ENCODE peak calls at places on chromosome 7, in seven cellular contexts. B, C, K, H, Q, W and F are unnamed samples.

GRCh38 chr7:150799741-150800575 is at the start of gene TMEM176B:
- DNase-seq in B (no peak), C (peak; percentile 49), K (no peak), H (no peak), Q (no peak), W (no peak), F (no peak)

GRCh38 chr7:108097703-108098102 is 32.5 kb downstream of the LAMB4 start:
- DNase-seq in B (peak; percentile 31), C (peak; percentile 59), K (no peak), H (no peak), Q (peak; percentile 59), W (no peak), F (peak; percentile 45)

GRCh38 chr7:51029586-51030230 is 247.0 kb upstream of the GRB10 start:
- DNase-seq in B (peak; percentile 91), C (no peak), K (no peak), H (no peak), Q (peak; percentile 78), W (peak; percentile 57), F (no peak)

GRCh38 chr7:22325671-22326070 is 31.3 kb downstream of the RAPGEF5 start:
- DNase-seq in B (no peak), C (no peak), K (no peak), H (no peak), Q (peak; percentile 13), W (no peak), F (no peak)

GRCh38 chr7:143507094-143507518 is 29.4 kb downstream of the TAS2R41 start:
- DNase-seq in B (no peak), C (no peak), K (no peak), H (no peak), Q (no peak), W (peak; percentile 60), F (no peak)

GRCh38 chr7:4166340-4166739 is 515.8 kb upstream of the FOXK1 start:
- DNase-seq in B (no peak), C (no peak), K (no peak), H (no peak), Q (no peak), W (no peak), F (no peak)

GRCh38 chr7:132108553-132108952 is 467.7 kb downstream of the PLXNA4 start:
- DNase-seq in B (no peak), C (no peak), K (peak; percentile 20), H (no peak), Q (no peak), W (no peak), F (no peak)

GRCh38 chr7:19061331-19061730 is 56.1 kb downstream of the TWIST1 start:
- DNase-seq in B (peak; percentile 44), C (no peak), K (no peak), H (no peak), Q (no peak), W (no peak), F (no peak)

GRCh38 chr7:145511014-145511413 is 605.6 kb upstream of the CNTNAP2 start:
- DNase-seq in B (no peak), C (no peak), K (no peak), H (no peak), Q (no peak), W (no peak), F (no peak)

DNA sequence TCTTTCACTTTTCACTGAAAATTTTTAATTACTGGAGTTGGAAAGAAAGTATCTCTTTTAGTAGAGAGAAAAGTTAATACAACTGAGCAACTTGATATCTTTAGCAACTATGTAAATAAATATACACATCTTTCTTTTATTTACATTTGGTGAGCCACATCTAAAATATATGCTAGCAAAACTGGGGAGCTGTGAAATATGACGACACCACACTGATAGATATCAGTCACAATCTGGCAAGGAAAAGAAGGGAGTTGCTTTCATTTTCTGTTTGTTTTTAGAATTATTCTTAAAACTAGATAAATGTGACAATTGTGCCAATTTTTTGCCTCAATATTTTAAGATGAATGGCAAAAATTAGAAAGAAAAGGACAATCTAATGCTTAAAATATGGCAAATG is 2.7 kb upstream of the ZNF804B start:
- DNase-seq in B (no peak), C (no peak), K (no peak), H (no peak), Q (no peak), W (no peak), F (no peak)
- H3K27me3 ChIP-seq in B (peaks cover 29% of the 10 kb centered on the region), C (peaks cover 27% of the 10 kb centered on the region), K (peaks cover 6% of the 10 kb centered on the region), H (peaks cover 4% of the 10 kb centered on the region), Q (peaks cover 42% of the 10 kb centered on the region), W (peaks cover 29% of the 10 kb centered on the region), F (no peaks in the 10 kb centered on the region)

DNA sequence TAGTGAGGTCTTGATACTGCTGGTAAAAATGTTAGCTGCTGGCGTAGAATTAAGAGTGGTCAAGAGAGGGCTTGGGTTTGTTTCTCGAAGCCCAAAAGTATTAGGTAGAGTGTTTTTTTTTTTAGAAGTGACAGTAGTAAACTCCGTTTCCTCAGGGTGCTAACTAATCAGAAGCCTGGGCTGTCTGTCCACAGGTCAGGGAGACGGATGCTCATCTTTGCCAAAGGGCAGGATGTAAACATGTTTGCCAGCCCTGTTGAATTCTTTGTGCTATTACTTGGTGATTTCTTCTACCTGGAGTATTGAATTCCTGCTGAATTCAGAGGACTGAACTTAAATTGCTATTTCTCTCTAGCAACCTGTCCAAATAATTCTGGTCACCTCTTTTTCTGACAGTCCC is 117.1 kb downstream of the SND1 start:
- DNase-seq in B (no peak), C (no peak), K (no peak), H (no peak), Q (no peak), W (no peak), F (no peak)
- H4K20me1 ChIP-seq in B (peaks cover 23% of the 10 kb centered on the region), C (peaks cover 47% of the 10 kb centered on the region), K (no peaks in the 10 kb centered on the region), H (no peaks in the 10 kb centered on the region), Q (no peaks in the 10 kb centered on the region), W (no peaks in the 10 kb centered on the region), F (no peaks in the 10 kb centered on the region)

GRCh38 chr7:90706067-90706716 is 110.1 kb downstream of the CDK14 start:
- DNase-seq in B (no peak), C (no peak), K (no peak), H (no peak), Q (no peak), W (no peak), F (peak; percentile 80)

GRCh38 chr7:90709501-90710465 is 113.7 kb downstream of the CDK14 start:
- DNase-seq in B (peak; percentile 70), C (no peak), K (no peak), H (no peak), Q (peak; percentile 28), W (peak; percentile 9), F (peak; percentile 91)

GRCh38 chr7:90708841-90709317 is 112.8 kb downstream of the CDK14 start:
- DNase-seq in B (peak; percentile 41), C (no peak), K (peak; percentile 66), H (peak; percentile 67), Q (peak; percentile 67), W (no peak), F (peak; percentile 96)

GRCh38 chr7:90713628-90714027 is 117.5 kb downstream of the CDK14 start:
- DNase-seq in B (no peak), C (no peak), K (no peak), H (no peak), Q (no peak), W (no peak), F (peak; percentile 57)

DNA sequence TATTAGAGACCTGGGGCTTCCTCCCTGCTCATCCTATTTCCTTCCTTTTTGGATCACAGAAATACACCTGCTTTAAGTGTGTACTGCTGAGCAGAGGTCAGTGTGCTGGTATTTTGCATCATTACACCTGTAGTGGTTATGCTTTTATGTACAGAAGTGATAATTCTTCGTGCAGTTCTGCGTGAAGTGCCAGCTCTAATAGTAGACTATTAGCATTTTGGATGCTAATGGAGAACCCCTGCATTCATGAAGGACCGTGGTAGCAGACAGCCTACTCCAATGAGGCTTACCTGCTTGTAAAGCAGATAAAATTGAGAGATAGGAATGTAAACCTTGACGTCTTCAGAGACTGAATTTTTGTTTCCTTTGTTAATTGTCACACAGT is 114.3 kb downstream of the CDK14 start:
- DNase-seq in B (no peak), C (no peak), K (no peak), H (no peak), Q (no peak), W (no peak), F (peak; percentile 76)
- H3K9ac ChIP-seq in B (peak overlapping the region; percentile 17), C (no peak overlapping the region), K (no peak overlapping the region), H (peak overlapping the region; percentile 38), Q (no peak overlapping the region), W (no peak overlapping the region), F (peak overlapping the region; percentile 73)

GRCh38 chr7:1214516-1214915 is 18.2 kb upstream of the UNCX start:
- DNase-seq in B (no peak), C (peak; percentile 39), K (no peak), H (no peak), Q (no peak), W (no peak), F (no peak)
- H3K27me3 ChIP-seq in B (peaks cover 74% of the 10 kb centered on the region), C (peaks cover 97% of the 10 kb centered on the region), K (no peaks in the 10 kb centered on the region), H (no peaks in the 10 kb centered on the region), Q (peaks cover 36% of the 10 kb centered on the region), W (peaks cover 28% of the 10 kb centered on the region), F (no peaks in the 10 kb centered on the region)

DNA sequence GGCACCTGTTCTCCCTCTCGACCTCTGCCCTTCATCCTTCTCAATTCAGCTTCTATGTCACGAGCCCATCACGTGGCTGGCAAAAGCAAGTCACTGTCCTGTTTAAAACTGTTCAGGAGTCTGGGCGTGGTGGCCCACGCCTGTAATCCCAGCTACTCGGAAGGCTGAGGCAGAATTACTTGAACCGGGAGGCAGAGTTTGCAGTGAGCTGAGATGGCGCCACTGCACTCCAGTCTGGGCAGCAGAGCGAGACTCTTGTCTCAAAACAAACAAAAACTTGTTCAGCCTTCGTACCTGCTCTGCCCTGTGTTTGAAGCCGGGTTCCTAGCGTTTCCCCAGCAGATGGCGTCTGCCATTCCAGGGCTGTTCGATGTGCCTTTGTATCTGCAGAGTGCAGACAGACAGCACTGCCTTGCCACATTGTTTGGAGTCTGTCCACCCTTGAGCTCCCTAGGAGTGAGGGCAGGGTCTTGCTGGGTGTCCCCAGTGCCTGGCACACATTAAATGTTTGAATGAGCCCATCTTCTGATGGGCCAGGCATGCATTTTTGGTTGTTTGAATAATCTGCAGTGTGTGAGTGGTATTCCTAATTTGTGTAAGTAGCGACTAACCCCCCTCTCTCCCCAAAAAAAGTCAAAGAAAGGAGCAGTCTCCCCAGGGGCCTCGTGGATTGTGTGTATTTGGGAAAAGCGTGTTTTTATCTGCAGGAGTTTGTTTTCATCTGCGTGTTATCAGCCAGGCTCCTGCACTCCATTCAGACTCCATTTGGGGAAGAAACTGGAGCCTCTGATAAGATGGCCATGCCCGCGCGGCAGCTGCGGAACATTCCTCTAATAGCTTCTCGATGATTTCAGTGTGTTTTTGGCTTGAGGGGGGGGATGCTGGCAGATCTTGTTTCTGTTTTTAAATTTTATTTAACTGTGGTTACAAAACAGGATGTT is 61.2 kb downstream of the DNAJB6 start:
- DNase-seq in B (peak; percentile 83), C (peak; percentile 86), K (peak; percentile 72), H (no peak), Q (peak; percentile 65), W (peak; percentile 22), F (peak; percentile 56)
- H4K20me1 ChIP-seq in B (no peaks in the 10 kb centered on the region), C (peaks cover 6% of the 10 kb centered on the region), K (no peaks in the 10 kb centered on the region), H (no peaks in the 10 kb centered on the region), Q (peaks cover 8% of the 10 kb centered on the region), W (no peaks in the 10 kb centered on the region), F (peaks cover 3% of the 10 kb centered on the region)

GRCh38 chr7:116811768-116812167 is 50.6 kb upstream of the CAPZA2 start:
- DNase-seq in B (no peak), C (no peak), K (no peak), H (no peak), Q (no peak), W (no peak), F (no peak)
- H3K9ac ChIP-seq in B (no peak overlapping the region), C (no peak overlapping the region), K (no peak overlapping the region), H (no peak overlapping the region), Q (no peak overlapping the region), W (no peak overlapping the region), F (no peak overlapping the region)

GRCh38 chr7:153190452-153190851 is 430.9 kb downstream of the ACTR3B start:
- DNase-seq in B (no peak), C (peak; percentile 58), K (peak; percentile 73), H (no peak), Q (no peak), W (no peak), F (peak; percentile 85)
- H3K27me3 ChIP-seq in B (no peaks in the 10 kb centered on the region), C (no peaks in the 10 kb centered on the region), K (no peaks in the 10 kb centered on the region), H (no peaks in the 10 kb centered on the region), Q (no peaks in the 10 kb centered on the region), W (no peaks in the 10 kb centered on the region), F (no peaks in the 10 kb centered on the region)